ENCODE peak calls at places on chromosomes 1 and 21, in four cellular contexts. One of them, this sample, is unnamed.

GRCh38 chr1:178487070-178487615 is 9.6 kb downstream of the CLEC20A start:
- DNase-seq in ovary: no peak
- DNase-seq in hepatocyte: no peak
- DNase-seq in cardiac muscle cell: no peak
- DNase-seq in this sample: no peak

GRCh38 chr1:229402993-229403392 is 30.9 kb downstream of the ACTA1 start:
- DNase-seq in cardiac muscle cell: no peak
- DNase-seq in hepatocyte: no peak
- DNase-seq in ovary: no peak
- DNase-seq in this sample: no peak

GRCh38 chr1:113903496-113904291 is 905 bp downstream of the AP4B1 start:
- DNase-seq in hepatocyte: no peak
- DNase-seq in cardiac muscle cell: no peak
- DNase-seq in ovary: no peak
- DNase-seq in this sample: no peak

GRCh38 chr1:98903261-98903660 is 101.4 kb downstream of the PLPPR5 start:
- DNase-seq in hepatocyte: no peak
- DNase-seq in cardiac muscle cell: no peak
- DNase-seq in ovary: no peak
- DNase-seq in this sample: no peak

GRCh38 chr1:3029991-3030662 is 8.9 kb downstream of the ACTRT2 start:
- DNase-seq in cardiac muscle cell: no peak
- DNase-seq in hepatocyte: no peak
- DNase-seq in ovary: no peak
- DNase-seq in this sample: peak

GRCh38 chr1:222994506-222995229 is 148.4 kb downstream of the TLR5 start:
- DNase-seq in cardiac muscle cell: no peak
- DNase-seq in ovary: no peak
- DNase-seq in hepatocyte: no peak
- DNase-seq in this sample: no peak

GRCh38 chr1:91806777-91807700 is 78.9 kb downstream of the TGFBR3 start:
- DNase-seq in cardiac muscle cell: no peak
- DNase-seq in ovary: no peak
- DNase-seq in hepatocyte: no peak
- DNase-seq in this sample: no peak

GRCh38 chr1:56515898-56516538 is 63.3 kb downstream of the PLPP3 start:
- DNase-seq in ovary: no peak
- DNase-seq in cardiac muscle cell: no peak
- DNase-seq in hepatocyte: no peak
- DNase-seq in this sample: no peak

GRCh38 chr1:154006136-154006535 is 15.6 kb downstream of the RPS27 start:
- DNase-seq in ovary: no peak
- DNase-seq in cardiac muscle cell: no peak
- DNase-seq in hepatocyte: no peak
- DNase-seq in this sample: no peak

GRCh38 chr21:42093991-42094417 is 22.9 kb downstream of the UMODL1 start:
- DNase-seq in hepatocyte: peak
- DNase-seq in cardiac muscle cell: no peak
- DNase-seq in ovary: no peak
- DNase-seq in this sample: no peak

GRCh38 chr1:23530750-23531651 is at the start of gene E2F2:
- DNase-seq in hepatocyte: peak
- DNase-seq in cardiac muscle cell: peak
- DNase-seq in ovary: peak
- DNase-seq in this sample: peak

GRCh38 chr1:225201447-225201846 is 226.4 kb downstream of the LBR start:
- DNase-seq in cardiac muscle cell: no peak
- DNase-seq in hepatocyte: no peak
- DNase-seq in ovary: no peak
- DNase-seq in this sample: no peak

GRCh38 chr1:145960468-145961108 is 2.8 kb upstream of the LIX1L start:
- DNase-seq in hepatocyte: peak
- DNase-seq in ovary: peak
- DNase-seq in cardiac muscle cell: peak
- DNase-seq in this sample: peak

GRCh38 chr1:2607681-2608041 is 21.1 kb downstream of the PRXL2B start:
- DNase-seq in cardiac muscle cell: no peak
- DNase-seq in ovary: no peak
- DNase-seq in hepatocyte: no peak
- DNase-seq in this sample: no peak

DNA sequence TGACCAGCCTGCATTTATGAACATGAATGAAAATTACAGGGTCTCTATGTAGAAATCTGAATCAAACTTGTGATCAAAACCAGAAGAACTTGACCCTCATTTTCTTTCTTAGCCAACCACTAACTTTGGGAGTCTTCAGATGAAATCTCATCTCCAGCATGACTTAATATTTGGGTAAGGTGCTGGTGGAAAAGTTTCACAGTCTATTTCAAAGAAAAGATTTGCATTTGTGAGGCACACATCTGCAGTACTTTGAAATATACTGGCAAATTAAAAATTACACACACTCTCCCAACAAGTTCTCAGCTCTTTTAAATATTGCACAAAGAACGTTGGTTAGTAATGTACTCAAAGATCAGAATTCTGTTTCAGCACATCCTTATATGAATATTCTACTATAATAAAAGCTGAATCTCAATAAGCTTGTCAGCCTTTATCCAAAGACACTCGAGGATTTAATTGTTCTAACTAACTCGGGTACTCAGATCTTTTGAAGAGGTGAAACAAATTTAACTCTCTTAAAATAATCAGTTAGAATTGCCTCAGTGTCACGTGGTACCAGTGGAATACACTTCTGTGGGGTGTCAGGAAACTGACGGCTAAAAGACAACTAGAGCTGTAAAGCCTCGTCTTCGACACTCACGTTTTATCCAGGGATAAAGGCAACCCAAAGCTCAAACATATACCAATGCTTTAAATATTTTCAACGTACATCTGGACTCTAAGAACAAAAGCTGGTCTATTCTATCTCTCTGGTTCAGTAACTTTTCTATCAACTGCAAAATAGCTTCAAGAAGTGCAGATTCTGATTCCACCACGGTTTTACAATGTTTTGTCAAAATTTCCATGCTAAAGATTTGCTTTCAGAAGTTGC is 19.1 kb downstream of the SAMSN1 start:
- DNase-seq in ovary: no peak
- DNase-seq in cardiac muscle cell: peak
- DNase-seq in hepatocyte: no peak
- DNase-seq in this sample: no peak
- H3K27ac ChIP-seq in ovary: no peak
- H3K27ac ChIP-seq in cardiac muscle cell: peak
- H3K27ac ChIP-seq in hepatocyte: no peak
- H3K27ac ChIP-seq in this sample: peak

DNA sequence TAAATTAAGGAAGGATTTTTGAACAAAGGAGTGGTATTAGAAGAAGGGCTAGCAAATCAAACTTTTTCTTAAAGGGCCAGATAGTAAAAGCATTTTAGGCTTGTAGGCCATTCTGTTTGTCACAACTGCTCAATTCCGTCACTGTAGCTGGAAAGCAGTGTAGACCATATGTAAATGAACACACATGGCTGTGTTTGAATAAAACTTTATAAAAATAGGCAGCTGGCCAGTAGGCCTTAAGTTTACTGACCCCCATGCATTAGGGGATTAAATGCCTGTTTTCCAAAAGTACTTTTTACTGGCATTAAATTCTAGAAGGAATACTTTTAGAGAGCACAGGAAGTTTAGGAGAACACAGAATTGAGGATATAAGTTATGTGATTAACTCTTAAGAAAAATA is 8.9 kb downstream of the IVNS1ABP start:
- DNase-seq in cardiac muscle cell: no peak
- DNase-seq in hepatocyte: no peak
- DNase-seq in ovary: no peak
- DNase-seq in this sample: no peak
- H3K27ac ChIP-seq in cardiac muscle cell: no peak
- H3K27ac ChIP-seq in hepatocyte: no peak
- H3K27ac ChIP-seq in ovary: no peak
- H3K27ac ChIP-seq in this sample: no peak

GRCh38 chr1:235149824-235150223 is 11.2 kb downstream of the RBM34 start:
- DNase-seq in cardiac muscle cell: no peak
- DNase-seq in hepatocyte: no peak
- DNase-seq in ovary: no peak
- DNase-seq in this sample: no peak
- H3K27ac ChIP-seq in cardiac muscle cell: no peak
- H3K27ac ChIP-seq in hepatocyte: no peak
- H3K27ac ChIP-seq in ovary: no peak
- H3K27ac ChIP-seq in this sample: no peak

GRCh38 chr1:41474490-41475271 is 9.8 kb downstream of the EDN2 start:
- DNase-seq in hepatocyte: peak
- DNase-seq in cardiac muscle cell: no peak
- DNase-seq in ovary: peak
- DNase-seq in this sample: no peak
- H3K27ac ChIP-seq in hepatocyte: peak
- H3K27ac ChIP-seq in cardiac muscle cell: peak
- H3K27ac ChIP-seq in ovary: no peak
- H3K27ac ChIP-seq in this sample: peak

GRCh38 chr1:183237046-183237445 is 51.0 kb downstream of the LAMC2 start:
- DNase-seq in ovary: no peak
- DNase-seq in cardiac muscle cell: no peak
- DNase-seq in hepatocyte: no peak
- DNase-seq in this sample: no peak
- H3K27ac ChIP-seq in ovary: no peak
- H3K27ac ChIP-seq in cardiac muscle cell: no peak
- H3K27ac ChIP-seq in hepatocyte: peak
- H3K27ac ChIP-seq in this sample: no peak

GRCh38 chr1:210438928-210439841 is 110.5 kb downstream of the HHAT start:
- DNase-seq in cardiac muscle cell: no peak
- DNase-seq in hepatocyte: no peak
- DNase-seq in ovary: no peak
- DNase-seq in this sample: no peak
- H3K27ac ChIP-seq in cardiac muscle cell: no peak
- H3K27ac ChIP-seq in hepatocyte: no peak
- H3K27ac ChIP-seq in ovary: no peak
- H3K27ac ChIP-seq in this sample: no peak

GRCh38 chr21:43585514-43585913 is 73.8 kb downstream of the HSF2BP start:
- DNase-seq in ovary: no peak
- DNase-seq in hepatocyte: no peak
- DNase-seq in cardiac muscle cell: no peak
- DNase-seq in this sample: no peak
- H3K27ac ChIP-seq in ovary: no peak
- H3K27ac ChIP-seq in hepatocyte: peak
- H3K27ac ChIP-seq in cardiac muscle cell: no peak
- H3K27ac ChIP-seq in this sample: no peak

DNA sequence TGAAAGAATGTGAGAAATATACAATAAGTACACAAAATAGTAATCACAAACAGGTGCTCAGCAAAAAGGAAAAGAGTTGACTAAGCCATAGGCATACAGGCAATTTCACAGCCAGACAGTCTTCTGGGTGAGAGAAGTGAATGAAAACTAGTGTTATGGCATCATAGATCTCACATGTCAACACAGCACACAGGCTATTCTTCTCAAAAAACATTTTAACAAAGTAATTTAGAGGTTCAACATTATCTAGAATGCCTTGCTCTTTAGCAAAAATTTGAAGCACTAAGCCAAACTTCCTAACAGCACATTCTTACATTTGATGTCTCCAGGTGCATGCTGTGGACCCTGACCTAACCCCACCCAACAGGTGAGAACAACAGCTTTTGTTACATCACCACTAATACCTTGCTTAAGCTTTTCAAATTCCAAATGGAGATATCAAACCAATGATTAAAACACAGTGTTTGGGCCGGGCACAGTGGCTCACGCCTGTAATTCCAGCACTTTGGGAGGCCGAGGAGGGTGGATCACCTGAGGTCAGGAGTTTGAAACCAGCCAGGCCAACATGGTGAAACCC is 30.5 kb downstream of the OTUD7B start:
- DNase-seq in ovary: no peak
- DNase-seq in hepatocyte: no peak
- DNase-seq in cardiac muscle cell: no peak
- DNase-seq in this sample: no peak
- H3K27ac ChIP-seq in ovary: no peak
- H3K27ac ChIP-seq in hepatocyte: peak
- H3K27ac ChIP-seq in cardiac muscle cell: peak
- H3K27ac ChIP-seq in this sample: no peak

GRCh38 chr1:109400035-109400655 is 2.4 kb upstream of the SORT1 start:
- DNase-seq in cardiac muscle cell: no peak
- DNase-seq in hepatocyte: no peak
- DNase-seq in ovary: no peak
- DNase-seq in this sample: no peak

GRCh38 chr1:109396971-109397370 is 747 bp downstream of the SORT1 start:
- DNase-seq in hepatocyte: no peak
- DNase-seq in cardiac muscle cell: peak
- DNase-seq in ovary: no peak
- DNase-seq in this sample: no peak

GRCh38 chr1:109397451-109398342 is at the start of gene SORT1:
- DNase-seq in ovary: peak
- DNase-seq in hepatocyte: peak
- DNase-seq in cardiac muscle cell: peak
- DNase-seq in this sample: peak

GRCh38 chr1:109399326-109399957 is 1.7 kb upstream of the SORT1 start:
- DNase-seq in cardiac muscle cell: peak
- DNase-seq in ovary: no peak
- DNase-seq in hepatocyte: peak
- DNase-seq in this sample: no peak

GRCh38 chr1:109398343-109399225 is 866 bp upstream of the SORT1 start:
- DNase-seq in ovary: no peak
- DNase-seq in cardiac muscle cell: no peak
- DNase-seq in hepatocyte: no peak
- DNase-seq in this sample: no peak
- H3K27ac ChIP-seq in ovary: no peak
- H3K27ac ChIP-seq in cardiac muscle cell: peak
- H3K27ac ChIP-seq in hepatocyte: peak
- H3K27ac ChIP-seq in this sample: no peak

This sample was measured in Peyer's patch.